ENCODE peak calls at places on chromosomes 12 and 14, in nine cellular contexts. Z is choroid plexus epithelial cell; S is stimulated activated CD8-positive, alpha-beta memory T cell treated with anti-CD3 and anti-CD28 coated beads, Interleukin-15, amount 100 ng/mL, for 1 hour; I is EL; L is CD4-positive, CD25-positive, alpha-beta regulatory T cell; P is HEK293T; O is ecto neural progenitor cell; X is naive thymus-derived CD4-positive, alpha-beta T cell; Q is NCI-H187 treated with DMSO at 0.1 percent for 48 hours. Y is an unnamed sample.
A peak's percentile ranks its signal among the peaks of the same experiment; 100 is the strongest.

GRCh38 chr12:23585782-23586163 is 363.7 kb downstream of the SOX5 start:
- DNase-seq in Z (no peak), S (no peak), I (no peak), L (no peak), P (no peak), O (no peak), X (no peak), Q (no peak), Y (peak; percentile 95)

GRCh38 chr14:100142073-100143040 is 17.1 kb downstream of the DEGS2 start:
- DNase-seq in Z (peak; percentile 26), S (no peak), I (no peak), L (no peak), P (no peak), O (no peak), X (no peak), Q (no peak), Y (no peak)

GRCh38 chr12:10082057-10082874 is 16.5 kb downstream of the CLEC1A start:
- DNase-seq in Z (peak; percentile 6), S (no peak), I (peak; percentile 35), L (no peak), P (no peak), O (no peak), X (no peak), Q (no peak), Y (no peak)

GRCh38 chr14:29773990-29774389 is 153.7 kb downstream of the PRKD1 start:
- DNase-seq in Z (no peak), S (no peak), I (no peak), L (no peak), P (no peak), O (no peak), X (no peak), Q (peak; percentile 45), Y (no peak)

GRCh38 chr14:96160913-96161310 is 43.7 kb upstream of the BDKRB2 start:
- DNase-seq in Z (no peak), S (no peak), I (no peak), L (no peak), P (no peak), O (peak; percentile 24), X (no peak), Q (no peak), Y (peak; percentile 14)

GRCh38 chr12:3533703-3534386 is 42.8 kb downstream of the PRMT8 start:
- DNase-seq in Z (peak; percentile 58), S (no peak), I (peak; percentile 12), L (no peak), P (no peak), O (peak; percentile 51), X (no peak), Q (peak; percentile 75), Y (peak; percentile 29)

GRCh38 chr14:93132472-93133065 is 16.8 kb upstream of the ITPK1 start:
- DNase-seq in Z (peak; percentile 79), S (no peak), I (peak; percentile 43), L (peak; percentile 45), P (peak; percentile 50), O (no peak), X (peak; percentile 8), Q (no peak), Y (peak; percentile 51)

GRCh38 chr12:88142610-88142991 is 494 bp downstream of the TMTC3 start:
- DNase-seq in Z (no peak), S (no peak), I (no peak), L (peak; percentile 41), P (peak; percentile 4), O (no peak), X (no peak), Q (no peak), Y (peak; percentile 47)

GRCh38 chr12:3047961-3048360 is 29.2 kb upstream of the TSPAN9 start:
- DNase-seq in Z (no peak), S (no peak), I (no peak), L (no peak), P (no peak), O (peak; percentile 50), X (no peak), Q (no peak), Y (peak; percentile 44)

GRCh38 chr12:76519538-76519937 is 40.0 kb downstream of the OSBPL8 start:
- DNase-seq in Z (peak; percentile 91), S (no peak), I (peak; percentile 3), L (peak; percentile 17), P (no peak), O (no peak), X (peak; percentile 4), Q (no peak), Y (no peak)

GRCh38 chr14:98608071-98609060 is 663.6 kb downstream of the BCL11B start:
- DNase-seq in Z (no peak), S (no peak), I (no peak), L (peak; percentile 7), P (no peak), O (no peak), X (no peak), Q (no peak), Y (no peak)

GRCh38 chr12:96720363-96720705 is 186.7 kb upstream of the NEDD1 start:
- DNase-seq in Z (no peak), S (no peak), I (no peak), L (no peak), P (peak; percentile 9), O (no peak), X (peak; percentile 6), Q (no peak), Y (peak; percentile 58)

GRCh38 chr14:88227693-88228092 is 95.4 kb downstream of the KCNK10 start:
- DNase-seq in Z (no peak), S (no peak), I (no peak), L (no peak), P (no peak), O (no peak), X (no peak), Q (no peak), Y (no peak)

GRCh38 chr12:9760699-9761406 is at the start of gene CD69:
- DNase-seq in Z (peak; percentile 9), S (peak; percentile 61), I (no peak), L (peak; percentile 87), P (no peak), O (no peak), X (peak; percentile 91), Q (no peak), Y (no peak)

GRCh38 chr12:52604859-52605258 is 3.6 kb upstream of the KRT72 start:
- DNase-seq in Z (no peak), S (no peak), I (no peak), L (peak; percentile 6), P (no peak), O (peak; percentile 33), X (no peak), Q (no peak), Y (peak; percentile 11)

Y was measured in H9.